ENCODE peak calls at places on chromosomes 2 and 18, in four cellular contexts. X is A549, L is K562, A is HepG2. Y is an unnamed sample.

GRCh38 chr2:134379293-134379692 is 125.4 kb downstream of the MGAT5 start:
- DNase-seq in X (no peak), L (no peak), A (no peak), Y (no peak)

GRCh38 chr2:134202361-134202760 is 51.5 kb upstream of the MGAT5 start:
- DNase-seq in X (no peak), L (no peak), A (no peak), Y (no peak)

GRCh38 chr2:118807668-118808428 is 39.6 kb downstream of the EN1 start:
- DNase-seq in X (no peak), L (no peak), A (no peak), Y (no peak)

GRCh38 chr2:173077506-173078177 is 2.0 kb downstream of the MAP3K20 start:
- DNase-seq in X (no peak), L (peak; percentile 44), A (no peak), Y (no peak)

GRCh38 chr2:182883451-182883850 is 17.0 kb upstream of the FRZB start:
- DNase-seq in X (no peak), L (no peak), A (no peak), Y (no peak)

GRCh38 chr2:185891403-185891802 is 152.8 kb downstream of the FSIP2 start:
- DNase-seq in X (no peak), L (no peak), A (peak; percentile 53), Y (no peak)

GRCh38 chr2:95106081-95106480 is 15.5 kb downstream of the MRPS5 start:
- DNase-seq in X (no peak), L (no peak), A (no peak), Y (no peak)

GRCh38 chr18:33195795-33196194 is 244.7 kb downstream of the CCDC178 start:
- DNase-seq in X (no peak), L (no peak), A (no peak), Y (no peak)

GRCh38 chr2:84247532-84247931 is 211.5 kb downstream of the SUCLG1 start:
- DNase-seq in X (no peak), L (no peak), A (peak; percentile 16), Y (no peak)

GRCh38 chr18:26655614-26656400 is 107.5 kb upstream of the KCTD1 start:
- DNase-seq in X (peak; percentile 31), L (no peak), A (no peak), Y (no peak)

GRCh38 chr2:23435250-23436035 is 50.5 kb downstream of the KLHL29 start:
- DNase-seq in X (no peak), L (no peak), A (no peak), Y (no peak)

GRCh38 chr2:201228271-201228911 is 31.9 kb upstream of the CASP8 start:
- DNase-seq in X (no peak), L (no peak), A (no peak), Y (no peak)

GRCh38 chr2:234178309-234179030 is 128.0 kb downstream of the SPP2 start:
- DNase-seq in X (peak; percentile 46), L (no peak), A (no peak), Y (no peak)

GRCh38 chr2:135819211-135819610 is 17.8 kb downstream of the LCT start:
- DNase-seq in X (peak; percentile 18), L (peak; percentile 43), A (peak; percentile 29), Y (no peak)

GRCh38 chr2:188805229-188805628 is 168.9 kb upstream of the COL3A1 start:
- DNase-seq in X (no peak), L (no peak), A (no peak), Y (no peak)

GRCh38 chr2:12050381-12050780 is 303.9 kb downstream of the LPIN1 start:
- DNase-seq in X (peak; percentile 14), L (no peak), A (peak; percentile 16), Y (no peak)

GRCh38 chr2:25517701-25518100 is 155.7 kb downstream of the DTNB start:
- DNase-seq in X (no peak), L (no peak), A (no peak), Y (no peak)

GRCh38 chr2:173288561-173288960 is 66.1 kb upstream of the CDCA7 start:
- DNase-seq in X (peak; percentile 30), L (no peak), A (no peak), Y (no peak)

GRCh38 chr2:160494243-160494642 is 636 bp upstream of the RBMS1 start:
- DNase-seq in X (no peak), L (no peak), A (no peak), Y (no peak)

GRCh38 chr18:64992654-64993053 is 758.2 kb upstream of the CDH7 start:
- DNase-seq in X (no peak), L (no peak), A (no peak), Y (no peak)

GRCh38 chr2:28381225-28382180 is 11.2 kb upstream of the FOSL2 start:
- DNase-seq in X (no peak), L (no peak), A (no peak), Y (no peak)

GRCh38 chr18:46433121-46433826 is 223.7 kb downstream of the LOXHD1 start:
- DNase-seq in X (no peak), L (peak; percentile 49), A (no peak), Y (no peak)

GRCh38 chr18:80009661-80010550 is 21.5 kb upstream of the TXNL4A start:
- DNase-seq in X (peak; percentile 69), L (no peak), A (no peak), Y (no peak)

GRCh38 chr2:232315049-232315922 is 63.3 kb upstream of the ALPP start:
- DNase-seq in X (no peak), L (no peak), A (no peak), Y (peak; percentile 63)

GRCh38 chr2:190050001-190050400 is 12.5 kb downstream of the MSTN start:
- DNase-seq in X (no peak), L (no peak), A (no peak), Y (no peak)

GRCh38 chr18:55319517-55319905 is 268.5 kb downstream of the TCF4 start:
- DNase-seq in X (no peak), L (no peak), A (no peak), Y (no peak)

GRCh38 chr2:88521445-88522070 is 69.1 kb upstream of the FOXI3 start:
- DNase-seq in X (no peak), L (no peak), A (no peak), Y (no peak)

GRCh38 chr2:29601872-29602271 is 319.5 kb downstream of the ALK start:
- DNase-seq in X (no peak), L (no peak), A (no peak), Y (no peak)

GRCh38 chr18:3816601-3817363 is 366.8 kb downstream of the TGIF1 start:
- DNase-seq in X (peak; percentile 22), L (no peak), A (peak; percentile 44), Y (no peak)

GRCh38 chr2:173978447-173978846 is 13.3 kb upstream of the SP3 start:
- DNase-seq in X (no peak), L (no peak), A (peak; percentile 43), Y (no peak)

GRCh38 chr18:26471027-26471426 is 77.3 kb downstream of the KCTD1 start:
- DNase-seq in X (no peak), L (no peak), A (no peak), Y (no peak)

GRCh38 chr2:26685943-26686839 is 6.3 kb upstream of the KCNK3 start:
- DNase-seq in X (no peak), L (no peak), A (no peak), Y (no peak)

GRCh38 chr2:109721117-109721504 is 73.0 kb upstream of the RGPD5 start:
- DNase-seq in X (no peak), L (no peak), A (no peak), Y (no peak)
- TF ChIP-seq ESRRA in X (no peak), L (no peak), A (no peak), Y (no peak)

GRCh38 chr2:100817388-100817985 is 2.5 kb upstream of the NPAS2 start:
- DNase-seq in X (no peak), L (no peak), A (no peak), Y (no peak)
- TF ChIP-seq MYC in X (no peak), L (no peak), A (no peak), Y (no peak)

GRCh38 chr2:196992466-196992865 is 66.0 kb upstream of the PGAP1 start:
- DNase-seq in X (no peak), L (no peak), A (no peak), Y (no peak)
- TF ChIP-seq ESRRA in X (no peak), L (no peak), A (no peak), Y (no peak)

GRCh38 chr2:72952961-72953360 is 35.6 kb downstream of the EMX1 start:
- DNase-seq in X (no peak), L (no peak), A (no peak), Y (no peak)

GRCh38 chr2:72954376-72955187 is 37.3 kb downstream of the EMX1 start:
- DNase-seq in X (no peak), L (no peak), A (no peak), Y (no peak)

GRCh38 chr2:72953528-72953927 is 36.2 kb downstream of the EMX1 start:
- DNase-seq in X (no peak), L (no peak), A (no peak), Y (no peak)

GRCh38 chr2:72955188-72956049 is 38.1 kb downstream of the EMX1 start:
- DNase-seq in X (no peak), L (no peak), A (no peak), Y (no peak)

GRCh38 chr2:72953976-72954375 is 36.7 kb downstream of the EMX1 start:
- DNase-seq in X (no peak), L (no peak), A (no peak), Y (no peak)
- TF ChIP-seq MYC in X (no peak), L (no peak), A (no peak), Y (no peak)

GRCh38 chr2:54480025-54480424 is 23.9 kb downstream of the SPTBN1 start:
- DNase-seq in X (no peak), L (no peak), A (no peak), Y (no peak)
- TF ChIP-seq ESRRA in X (no peak), L (no peak), A (no peak), Y (no peak)

GRCh38 chr2:19863303-19864041 is 38.3 kb downstream of the TTC32 start:
- DNase-seq in X (peak; percentile 72), L (peak; percentile 83), A (peak; percentile 76), Y (no peak)
- TF ChIP-seq MYC in X (no peak), L (no peak), A (peak; percentile 53), Y (no peak)

GRCh38 chr2:240997856-240998705 is at the start of gene SNED1:
- DNase-seq in X (peak; percentile 58), L (peak; percentile 81), A (peak; percentile 65), Y (no peak)

GRCh38 chr2:240997141-240997855 is 1.1 kb upstream of the SNED1 start:
- DNase-seq in X (no peak), L (no peak), A (peak; percentile 27), Y (no peak)

GRCh38 chr2:240995041-240995960 is 3.1 kb upstream of the SNED1 start:
- DNase-seq in X (no peak), L (no peak), A (no peak), Y (no peak)

GRCh38 chr2:240996161-240996833 is 2.1 kb upstream of the SNED1 start:
- DNase-seq in X (no peak), L (no peak), A (no peak), Y (no peak)

DNA sequence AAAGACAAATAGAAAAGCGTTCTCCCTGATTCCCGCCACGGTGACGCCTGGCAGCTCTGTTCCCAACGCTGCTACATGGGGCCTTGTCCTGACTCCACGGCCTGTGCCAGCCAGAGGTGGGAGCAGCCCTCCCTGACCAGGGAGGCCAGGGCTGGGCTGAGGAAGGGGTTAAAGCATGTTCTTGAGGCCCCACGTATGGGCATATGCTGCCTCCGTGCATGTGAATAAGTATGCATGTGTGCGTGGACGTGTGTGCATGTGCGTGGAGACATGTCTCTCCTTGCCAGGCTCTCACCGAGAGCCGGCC is 1.6 kb upstream of the SNED1 start:
- DNase-seq in X (no peak), L (no peak), A (no peak), Y (no peak)
- TF ChIP-seq ESRRA in X (no peak), L (no peak), A (no peak), Y (no peak)

GRCh38 chr2:150572961-150573395 is 85.5 kb upstream of the RND3 start:
- DNase-seq in X (no peak), L (no peak), A (no peak), Y (peak; percentile 61)
- TF ChIP-seq MYC in X (no peak), L (no peak), A (no peak), Y (no peak)

Y was measured in GM12878.